ENCODE peak calls at places on chromosomes 16 and 17, in six cellular contexts. V, M, E, L, P and F are unnamed samples.

GRCh38 chr17:14792751-14793150 is 472.4 kb downstream of the PMP22 start:
- DNase-seq in V (no peak), E (no peak), P (no peak), L (no peak), M (no peak), F (no peak)

GRCh38 chr17:50689956-50690886 is 17.5 kb downstream of the ANKRD40 start:
- DNase-seq in M (no peak), P (no peak), L (peak; percentile 43), E (no peak), V (no peak), F (no peak)

GRCh38 chr16:9821331-9821730 is 360.9 kb downstream of the GRIN2A start:
- DNase-seq in V (no peak), M (no peak), E (no peak), L (no peak), P (no peak), F (no peak)

GRCh38 chr17:7988750-7989178 is 13.7 kb upstream of the GUCY2D start:
- DNase-seq in E (peak; percentile 75), V (no peak), P (peak; percentile 91), M (no peak), L (no peak), F (peak; percentile 6)

GRCh38 chr17:49967205-49967604 is 1.8 kb upstream of the DLX4 start:
- DNase-seq in L (no peak), V (no peak), P (no peak), M (no peak), E (no peak), F (no peak)

GRCh38 chr17:9230346-9230745 is 209.0 kb downstream of the NTN1 start:
- DNase-seq in P (no peak), V (no peak), L (peak; percentile 41), E (no peak), M (no peak), F (no peak)

GRCh38 chr17:8875416-8875815 is 7.9 kb upstream of the PIK3R6 start:
- DNase-seq in M (no peak), V (no peak), L (no peak), P (no peak), E (no peak), F (no peak)

GRCh38 chr17:82107341-82107860 is 9.4 kb upstream of the FASN start:
- DNase-seq in P (no peak), M (peak; percentile 12), L (peak; percentile 48), V (no peak), E (no peak), F (no peak)

GRCh38 chr16:81524382-81524781 is 79.8 kb downstream of the CMIP start:
- DNase-seq in E (no peak), V (no peak), M (no peak), L (no peak), P (no peak), F (peak; percentile 55)

GRCh38 chr16:54460254-54460860 is 173.8 kb upstream of the IRX3 start:
- DNase-seq in M (no peak), E (no peak), P (no peak), V (no peak), L (no peak), F (no peak)

GRCh38 chr16:82585675-82586074 is 41.1 kb upstream of the CDH13 start:
- DNase-seq in P (no peak), M (no peak), V (no peak), E (no peak), L (no peak), F (no peak)

GRCh38 chr17:78340183-78340955 is 19.5 kb downstream of the SOCS3 start:
- DNase-seq in V (no peak), P (no peak), M (no peak), L (no peak), E (no peak), F (no peak)

GRCh38 chr16:66515543-66516171 is 34.3 kb downstream of the TK2 start:
- DNase-seq in M (no peak), V (no peak), P (no peak), L (peak; percentile 72), E (no peak), F (no peak)

GRCh38 chr16:14600164-14600563 is 29.9 kb downstream of the PARN start:
- DNase-seq in P (peak; percentile 16), M (no peak), V (no peak), E (no peak), L (no peak), F (no peak)

GRCh38 chr17:57478433-57478832 is 222.1 kb downstream of the MSI2 start:
- DNase-seq in V (no peak), P (no peak), E (no peak), L (no peak), M (no peak), F (no peak)
- H3K4me1 ChIP-seq in V (peaks cover 6% of the 10 kb centered on the region), P (peaks cover 25% of the 10 kb centered on the region), E (peaks cover 1% of the 10 kb centered on the region), L (peaks cover 2% of the 10 kb centered on the region), M (peaks cover 73% of the 10 kb centered on the region), F (no peaks in the 10 kb centered on the region)

GRCh38 chr17:18937981-18938691 is 13.8 kb upstream of the SLC5A10 start:
- DNase-seq in V (no peak), M (no peak), P (no peak), L (no peak), E (no peak), F (no peak)
- H3K4me3 ChIP-seq in V (no peak overlapping the region), M (no peak overlapping the region), P (no peak overlapping the region), L (no peak overlapping the region), E (no peak overlapping the region), F (no peak overlapping the region)

GRCh38 chr16:73066321-73066926 is 18.5 kb upstream of the ZFHX3 start:
- DNase-seq in P (no peak), M (no peak), L (peak; percentile 57), V (no peak), E (no peak), F (no peak)

GRCh38 chr16:73064227-73064995 is 16.5 kb upstream of the ZFHX3 start:
- DNase-seq in E (no peak), L (peak; percentile 75), M (peak; percentile 39), P (no peak), V (no peak), F (no peak)

GRCh38 chr16:73065617-73066313 is 17.8 kb upstream of the ZFHX3 start:
- DNase-seq in E (no peak), P (no peak), V (no peak), L (peak; percentile 79), M (peak; percentile 58), F (no peak)

GRCh38 chr16:73063854-73064226 is 15.9 kb upstream of the ZFHX3 start:
- DNase-seq in L (peak; percentile 45), E (no peak), P (no peak), V (no peak), M (no peak), F (no peak)

GRCh38 chr16:73064996-73065349 is 17.0 kb upstream of the ZFHX3 start:
- DNase-seq in M (no peak), L (peak; percentile 70), E (no peak), V (no peak), P (no peak), F (no peak)
- H3K27me3 ChIP-seq in M (peaks cover 51% of the 10 kb centered on the region), L (no peaks in the 10 kb centered on the region), E (peaks cover 16% of the 10 kb centered on the region), V (peaks cover 81% of the 10 kb centered on the region), P (peaks cover 97% of the 10 kb centered on the region), F (peaks cover 13% of the 10 kb centered on the region)

GRCh38 chr17:2025220-2025621 is at the start of gene RTN4RL1:
- DNase-seq in V (no peak), P (peak; percentile 92), L (peak; percentile 83), E (peak; percentile 78), M (peak; percentile 78), F (peak; percentile 54)
- H3K4me1 ChIP-seq in V (peaks cover 5% of the 10 kb centered on the region), P (peaks cover 6% of the 10 kb centered on the region), L (no peaks in the 10 kb centered on the region), E (peaks cover 23% of the 10 kb centered on the region), M (peaks cover 48% of the 10 kb centered on the region), F (peaks cover 32% of the 10 kb centered on the region)

GRCh38 chr17:4858068-4858879 is 25.1 kb downstream of the MINK1 start:
- DNase-seq in E (no peak), M (no peak), L (no peak), P (no peak), V (no peak), F (no peak)
- H3K4me3 ChIP-seq in E (no peak overlapping the region), M (peak overlapping the region; percentile 40), L (no peak overlapping the region), P (no peak overlapping the region), V (no peak overlapping the region), F (no peak overlapping the region)

GRCh38 chr16:15827709-15828343 is 29.0 kb downstream of the MYH11 start:
- DNase-seq in P (no peak), M (no peak), L (no peak), V (no peak), E (no peak), F (no peak)

GRCh38 chr16:15829460-15829859 is 27.4 kb downstream of the MYH11 start:
- DNase-seq in V (no peak), M (peak; percentile 52), P (peak; percentile 45), L (peak; percentile 89), E (no peak), F (no peak)

GRCh38 chr16:15827299-15827698 is 29.5 kb downstream of the MYH11 start:
- DNase-seq in L (no peak), E (no peak), M (no peak), V (no peak), P (no peak), F (no peak)

GRCh38 chr16:15822957-15823356 is 33.9 kb downstream of the MYH11 start:
- DNase-seq in P (no peak), L (peak; percentile 89), M (no peak), V (no peak), E (no peak), F (no peak)

GRCh38 chr16:15825750-15826305 is 31.0 kb downstream of the MYH11 start:
- DNase-seq in M (no peak), L (no peak), E (no peak), P (no peak), V (no peak), F (no peak)
- H3K27me3 ChIP-seq in M (peaks cover 56% of the 10 kb centered on the region), L (no peaks in the 10 kb centered on the region), E (no peaks in the 10 kb centered on the region), P (peaks cover 94% of the 10 kb centered on the region), V (no peaks in the 10 kb centered on the region), F (no peaks in the 10 kb centered on the region)

GRCh38 chr17:39781814-39782213 is 44.1 kb downstream of the GRB7 start:
- DNase-seq in E (no peak), M (no peak), P (no peak), L (no peak), V (no peak), F (no peak)
- H3K4me1 ChIP-seq in E (peaks cover 39% of the 10 kb centered on the region), M (peaks cover 4% of the 10 kb centered on the region), P (no peaks in the 10 kb centered on the region), L (peaks cover 2% of the 10 kb centered on the region), V (no peaks in the 10 kb centered on the region), F (peaks cover 14% of the 10 kb centered on the region)

GRCh38 chr16:86733526-86734254 is 155.3 kb downstream of the FOXL1 start:
- DNase-seq in P (no peak), V (peak; percentile 33), E (no peak), M (no peak), L (no peak), F (no peak)
- H3K4me3 ChIP-seq in P (no peak overlapping the region), V (no peak overlapping the region), E (no peak overlapping the region), M (no peak overlapping the region), L (no peak overlapping the region), F (no peak overlapping the region)

GRCh38 chr16:87926246-87927194 is 9.8 kb downstream of the CA5A start:
- DNase-seq in M (no peak), L (no peak), V (no peak), P (no peak), E (no peak), F (no peak)
- H3K27me3 ChIP-seq in M (peaks cover 27% of the 10 kb centered on the region), L (no peaks in the 10 kb centered on the region), V (no peaks in the 10 kb centered on the region), P (no peaks in the 10 kb centered on the region), E (no peaks in the 10 kb centered on the region), F (no peaks in the 10 kb centered on the region)

DNA sequence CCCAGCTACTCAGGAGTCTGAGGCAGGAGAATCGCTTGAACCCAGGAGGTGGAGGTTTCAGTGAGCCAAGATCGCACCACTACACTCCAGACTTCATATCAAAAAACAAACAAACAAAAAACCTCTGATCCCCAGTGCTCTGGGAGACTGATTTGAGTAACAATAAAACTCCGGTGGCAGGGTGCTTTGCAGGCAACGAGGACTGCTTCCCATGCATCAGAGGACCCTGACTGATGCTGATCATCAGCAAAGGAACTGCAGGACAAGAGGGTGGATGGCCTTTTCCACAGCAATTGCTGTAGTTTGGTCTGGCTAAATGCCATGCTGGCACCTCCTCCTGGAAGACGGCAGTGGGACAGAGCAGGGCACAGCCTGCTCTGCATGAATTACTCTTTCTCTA is 6.4 kb upstream of the SLC39A11 start:
- DNase-seq in V (no peak), P (no peak), L (no peak), M (no peak), E (no peak), F (no peak)
- H3K4me1 ChIP-seq in V (no peaks in the 10 kb centered on the region), P (no peaks in the 10 kb centered on the region), L (no peaks in the 10 kb centered on the region), M (no peaks in the 10 kb centered on the region), E (no peaks in the 10 kb centered on the region), F (no peaks in the 10 kb centered on the region)